ENCODE peak calls at places on chromosomes 16 and 17, in seven cellular contexts. V, N, T, W, C, I and J are unnamed samples.

GRCh38 chr17:12993631-12994030 is 24.2 kb downstream of the ELAC2 start:
- DNase-seq in N (no peak), T (no peak), W (peak), I (no peak), C (no peak), V (no peak), J (no peak)

GRCh38 chr17:44123356-44124117 is at the start of gene HDAC5:
- DNase-seq in N (peak), V (peak), C (peak), W (peak), I (peak), T (peak), J (peak)

GRCh38 chr16:11535494-11535893 is 51.2 kb downstream of the LITAF start:
- DNase-seq in C (no peak), T (no peak), V (no peak), I (no peak), N (no peak), W (no peak), J (no peak)

GRCh38 chr17:17729620-17730249 is 48.5 kb downstream of the RAI1 start:
- DNase-seq in W (no peak), T (no peak), C (peak), N (peak), V (no peak), I (peak), J (no peak)

GRCh38 chr17:3896108-3897099 is 3.6 kb upstream of the CAMKK1 start:
- DNase-seq in C (peak), N (no peak), V (no peak), W (peak), I (no peak), T (peak), J (no peak)

GRCh38 chr16:85018529-85019236 is 7.3 kb upstream of the ZDHHC7 start:
- DNase-seq in T (no peak), N (no peak), C (no peak), V (no peak), I (no peak), W (no peak), J (no peak)

GRCh38 chr17:47119746-47120520 is 69.2 kb downstream of the CDC27 start:
- DNase-seq in N (no peak), I (no peak), T (no peak), C (no peak), W (no peak), V (peak), J (no peak)

GRCh38 chr16:57413301-57413730 is 8.7 kb downstream of the CCL17 start:
- DNase-seq in N (no peak), T (no peak), C (no peak), V (no peak), I (no peak), W (no peak), J (no peak)

GRCh38 chr17:50297407-50297865 is 23.2 kb downstream of the TMEM92 start:
- DNase-seq in W (peak), V (peak), N (peak), T (peak), I (peak), C (peak), J (peak)

GRCh38 chr16:62041401-62041800 is 5.2 kb upstream of the CDH8 start:
- DNase-seq in N (no peak), W (no peak), C (no peak), I (no peak), V (no peak), T (no peak), J (peak)

GRCh38 chr17:81385320-81386111 is 9.7 kb upstream of the BAHCC1 start:
- DNase-seq in N (no peak), I (no peak), C (peak), V (peak), W (no peak), T (no peak), J (no peak)

GRCh38 chr16:81975637-81976036 is 35.6 kb downstream of the SDR42E1 start:
- DNase-seq in W (no peak), C (no peak), I (no peak), V (no peak), N (no peak), T (no peak), J (no peak)

GRCh38 chr16:88799569-88800276 is 3.9 kb upstream of the CDT1 start:
- DNase-seq in N (no peak), I (no peak), V (peak), W (no peak), T (no peak), C (no peak), J (no peak)

GRCh38 chr17:66963521-66964082 is 905 bp upstream of the CACNG4 start:
- DNase-seq in I (no peak), C (no peak), N (no peak), V (no peak), W (no peak), T (no peak), J (no peak)

GRCh38 chr17:7732981-7733557 is 15.5 kb downstream of the DNAH2 start:
- DNase-seq in W (no peak), T (no peak), C (no peak), V (no peak), N (no peak), I (no peak), J (no peak)

GRCh38 chr17:7740481-7741001 is 23.0 kb downstream of the DNAH2 start:
- DNase-seq in N (no peak), T (no peak), C (no peak), V (no peak), I (no peak), W (no peak), J (peak)

GRCh38 chr17:7739746-7740145 is 22.2 kb downstream of the DNAH2 start:
- DNase-seq in C (no peak), T (no peak), W (no peak), I (no peak), N (no peak), V (no peak), J (no peak)

GRCh38 chr17:7742729-7743128 is 25.2 kb downstream of the DNAH2 start:
- DNase-seq in V (no peak), I (no peak), N (no peak), C (no peak), W (no peak), T (no peak), J (no peak)

DNA sequence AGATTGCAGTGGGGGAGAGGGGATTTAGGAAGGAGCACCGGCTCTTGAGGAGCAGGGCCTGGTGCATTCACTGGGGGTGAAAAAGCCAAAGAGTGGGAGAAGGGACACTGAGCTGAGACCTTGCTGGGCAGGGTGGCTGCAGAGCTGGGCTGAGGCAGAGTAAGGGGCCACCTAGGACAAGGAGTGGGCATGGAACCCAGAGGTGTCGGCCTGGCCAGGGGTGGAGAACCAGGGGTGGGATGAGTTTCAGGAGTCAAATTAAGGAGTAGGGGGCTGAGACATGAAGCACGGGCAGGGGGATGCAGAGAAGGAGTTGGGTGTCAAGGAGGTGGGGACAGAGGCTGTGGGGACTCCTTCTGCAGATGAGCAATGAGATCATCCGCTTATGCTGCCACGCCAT is 20.1 kb downstream of the DNAH2 start:
- DNase-seq in I (no peak), T (no peak), W (no peak), N (no peak), C (no peak), V (no peak), J (no peak)
- H3K27ac ChIP-seq in I (no peak), T (no peak), W (no peak), N (no peak), C (no peak), V (no peak), J (no peak)

DNA sequence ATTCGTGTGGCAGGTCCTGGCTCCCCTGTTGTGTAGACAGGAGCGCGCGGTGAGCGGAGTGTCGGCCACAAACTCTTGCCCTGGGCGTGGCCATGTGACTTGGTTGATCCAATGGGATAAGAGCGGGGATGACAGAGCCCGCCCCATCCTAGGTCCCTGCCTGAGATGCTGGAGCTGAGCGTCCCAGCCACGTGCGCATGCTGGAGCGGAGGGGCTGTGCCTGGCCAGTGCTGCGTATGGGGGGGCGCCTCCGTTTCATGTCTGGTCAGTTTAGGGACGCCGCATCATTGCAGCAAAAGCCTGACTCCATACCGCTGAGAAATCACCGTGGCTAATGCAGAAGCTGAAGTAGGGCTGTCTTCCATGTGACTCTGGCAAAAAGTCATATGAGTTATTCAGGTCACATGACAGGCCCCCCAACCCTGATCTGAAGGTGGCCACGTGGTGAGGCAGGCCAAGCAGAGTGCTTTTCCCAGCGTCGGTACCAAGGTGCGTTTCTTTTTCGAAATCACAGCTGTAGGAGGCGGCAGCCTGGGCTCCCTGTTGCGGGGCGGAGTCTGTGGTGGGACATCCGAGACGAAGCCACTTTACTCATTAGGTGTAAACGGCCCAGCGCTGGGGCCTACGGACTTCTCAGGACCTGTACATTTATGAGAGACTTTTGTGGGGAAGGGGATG is 22.5 kb downstream of the HSBP1 start:
- DNase-seq in V (no peak), T (no peak), C (no peak), W (no peak), N (no peak), I (no peak), J (no peak)
- H3K27ac ChIP-seq in V (no peak), T (no peak), C (no peak), W (no peak), N (no peak), I (no peak), J (no peak)

GRCh38 chr16:73015612-73016487 is 32.1 kb downstream of the ZFHX3 start:
- DNase-seq in N (no peak), W (no peak), I (no peak), T (peak), C (no peak), V (no peak), J (no peak)
- H3K27ac ChIP-seq in N (no peak), W (no peak), I (no peak), T (peak), C (no peak), V (no peak), J (no peak)

GRCh38 chr16:7861891-7862585 is 529.4 kb downstream of the RBFOX1 start:
- DNase-seq in C (no peak), T (no peak), V (no peak), W (no peak), N (no peak), I (no peak), J (no peak)
- H3K27ac ChIP-seq in C (no peak), T (no peak), V (no peak), W (no peak), N (no peak), I (no peak), J (no peak)